ENCODE peak calls at places on chromosomes 3 and 15, in six cellular contexts. E, T, R, C, N and M are unnamed samples.

GRCh38 chr3:71585891-71586809 is 2.6 kb upstream of the FOXP1 start:
- DNase-seq in R (peak), C (no peak), T (peak), N (peak), E (no peak), M (no peak)

GRCh38 chr3:7382293-7383033 is 521.5 kb downstream of the GRM7 start:
- DNase-seq in T (peak), C (no peak), E (no peak), N (peak), R (peak), M (no peak)

GRCh38 chr15:33125883-33126535 is 68.5 kb downstream of the FMN1 start:
- DNase-seq in R (no peak), T (no peak), N (no peak), C (no peak), E (no peak), M (no peak)

GRCh38 chr3:41118461-41119385 is 80.6 kb upstream of the CTNNB1 start:
- DNase-seq in T (no peak), C (no peak), N (no peak), E (no peak), R (no peak), M (no peak)

GRCh38 chr3:149085828-149086231 is 503 bp downstream of the HLTF start:
- DNase-seq in E (no peak), C (no peak), T (peak), N (peak), R (peak), M (no peak)

GRCh38 chr15:47431501-47431900 is 285.8 kb upstream of the SEMA6D start:
- DNase-seq in C (no peak), T (no peak), E (no peak), R (no peak), N (no peak), M (no peak)

GRCh38 chr15:60582370-60583036 is 103.6 kb upstream of the ICE2 start:
- DNase-seq in R (no peak), N (no peak), C (no peak), T (peak), E (no peak), M (no peak)

GRCh38 chr3:128788268-128788869 is 62.4 kb downstream of the RAB7A start:
- DNase-seq in N (no peak), C (no peak), E (no peak), R (no peak), T (no peak), M (no peak)

GRCh38 chr3:11136871-11137626 is 17.2 kb upstream of the HRH1 start:
- DNase-seq in R (peak), T (peak), N (peak), C (no peak), E (no peak), M (peak)
- TF ChIP-seq POLR2A in R (peak), T (no peak), N (no peak), C (no peak), E (no peak), M (peak)

DNA sequence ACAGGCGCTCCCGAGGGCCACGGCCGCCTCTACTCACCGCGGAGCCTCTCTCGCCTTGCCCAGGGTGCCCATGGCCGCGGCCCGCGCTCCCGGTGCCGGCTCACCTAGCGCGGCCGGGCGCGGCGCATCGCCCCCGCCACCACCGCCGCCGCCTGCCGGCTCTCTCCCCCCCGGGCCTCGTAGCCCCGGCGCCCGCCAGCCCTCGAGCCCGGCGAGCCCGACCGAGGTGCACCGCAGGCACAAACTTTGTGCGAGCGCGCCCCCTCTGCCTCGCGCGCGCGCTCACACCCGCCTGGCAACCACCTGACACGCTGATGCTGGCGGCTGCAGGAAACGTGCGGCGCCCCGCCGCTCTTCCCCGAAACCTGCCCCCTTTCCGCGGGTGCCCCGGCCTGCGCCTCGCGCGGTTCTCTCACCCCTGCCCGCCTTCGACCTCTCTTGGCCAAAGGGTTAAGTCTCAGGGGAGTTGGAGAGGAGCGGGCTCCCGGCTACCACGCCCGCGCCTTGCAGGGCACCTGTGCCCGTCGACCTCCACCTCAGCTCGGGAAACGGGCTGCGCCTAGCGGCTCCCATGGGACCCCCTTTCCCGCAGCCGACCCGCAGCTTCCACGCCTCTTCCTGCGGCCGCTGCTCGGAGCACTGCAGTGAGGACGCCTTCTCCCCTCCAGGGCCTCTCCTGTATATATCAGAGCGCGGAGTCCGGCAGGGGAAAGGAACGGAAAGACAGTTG is at the start of gene RASGRP1:
- DNase-seq in R (peak), C (peak), N (peak), E (no peak), T (peak), M (no peak)
- TF ChIP-seq POLR2A in R (no peak), C (no peak), N (no peak), E (peak), T (no peak), M (no peak)

DNA sequence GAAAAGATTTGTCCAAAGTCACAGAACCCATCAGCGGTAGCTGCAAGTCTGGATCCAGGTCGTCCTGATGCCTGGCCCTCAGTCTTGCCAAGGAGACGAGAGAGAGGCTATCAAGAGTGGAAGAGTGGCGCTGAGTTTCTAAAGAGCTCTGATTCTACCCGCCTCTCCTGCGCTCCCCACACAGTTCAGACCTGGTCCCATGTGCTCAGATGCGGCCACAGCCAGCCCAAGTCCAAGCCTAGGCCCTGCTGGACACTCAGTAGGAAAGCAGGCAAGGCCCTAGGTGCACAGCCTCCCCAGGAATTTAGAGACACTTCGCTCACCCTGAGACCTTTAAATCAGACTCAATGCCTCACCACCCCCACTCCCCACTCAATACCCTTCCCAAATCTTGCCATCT is 32.4 kb downstream of the CCDC12 start:
- DNase-seq in N (no peak), T (no peak), R (peak), E (no peak), C (no peak), M (no peak)
- TF ChIP-seq POLR2A in N (no peak), T (no peak), R (no peak), E (no peak), C (no peak), M (no peak)

GRCh38 chr3:194487289-194488006 is 646 bp upstream of the ATP13A3 start:
- DNase-seq in C (peak), T (no peak), R (no peak), E (no peak), N (peak), M (no peak)
- TF ChIP-seq POLR2A in C (no peak), T (no peak), R (no peak), E (peak), N (no peak), M (no peak)

GRCh38 chr15:40405501-40406381 is at the start of gene IVD:
- DNase-seq in N (peak), T (peak), E (peak), R (peak), C (peak), M (peak)
- TF ChIP-seq POLR2A in N (no peak), T (peak), E (peak), R (peak), C (peak), M (peak)

GRCh38 chr3:159841766-159842165 is 146.9 kb upstream of the IL12A start:
- DNase-seq in T (no peak), R (no peak), N (no peak), E (no peak), C (no peak), M (no peak)

GRCh38 chr3:159840900-159841299 is 147.7 kb upstream of the IL12A start:
- DNase-seq in R (peak), C (no peak), E (no peak), T (no peak), N (peak), M (no peak)

GRCh38 chr3:159838936-159839335 is 149.7 kb upstream of the IL12A start:
- DNase-seq in E (no peak), N (no peak), R (no peak), C (no peak), T (peak), M (no peak)

GRCh38 chr3:159837725-159838124 is 150.9 kb upstream of the IL12A start:
- DNase-seq in E (no peak), R (no peak), T (no peak), N (no peak), C (no peak), M (no peak)

DNA sequence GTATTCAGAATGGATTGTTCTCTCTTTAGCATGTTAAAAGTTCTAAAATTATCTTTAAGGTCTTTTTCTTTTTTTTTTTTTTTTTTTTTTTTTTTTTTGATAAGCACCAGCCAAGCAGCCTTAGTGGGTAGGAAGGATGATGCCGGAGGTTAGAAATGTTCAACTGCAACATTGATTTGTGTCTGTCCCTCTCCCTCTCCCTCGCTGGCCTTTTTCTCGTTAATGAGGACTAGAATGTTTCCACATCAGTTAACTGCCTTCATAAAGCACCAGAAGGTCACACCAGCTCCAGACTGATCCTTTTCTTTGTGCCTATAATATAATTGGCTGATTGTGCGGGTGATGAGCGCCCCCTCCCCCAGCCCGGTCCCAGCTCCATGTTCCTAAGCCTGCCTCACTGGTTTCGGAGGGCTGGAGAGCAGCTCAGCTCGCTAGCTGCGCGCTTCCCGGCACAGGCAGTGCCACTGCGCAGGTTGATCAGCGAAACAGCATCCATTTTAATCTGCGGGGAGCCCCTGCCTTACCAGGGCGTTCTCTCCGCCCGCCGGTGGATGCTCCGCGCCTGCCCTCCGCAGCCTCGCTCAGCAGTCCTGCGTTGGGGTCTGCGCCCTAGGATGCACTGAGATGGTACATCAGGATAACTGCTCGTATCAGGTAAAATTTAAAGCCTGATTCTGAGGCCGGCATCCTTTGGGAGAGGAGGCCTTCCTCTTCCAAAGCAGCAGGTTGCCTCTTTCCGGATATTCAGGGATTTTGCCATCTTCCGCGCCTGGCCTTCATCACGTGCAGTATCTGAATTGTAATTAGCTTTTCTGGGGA is 148.9 kb upstream of the IL12A start:
- DNase-seq in E (no peak), C (no peak), T (no peak), R (no peak), N (no peak), M (no peak)
- TF ChIP-seq POLR2A in E (no peak), C (no peak), T (no peak), R (no peak), N (no peak), M (no peak)